ENCODE peak calls at places on chromosomes 12 and 14, in six cellular contexts. C, P, W, M, D and Y are unnamed samples.

GRCh38 chr14:98243332-98243731 is 1028.7 kb downstream of the BCL11B start:
- DNase-seq in M (no peak), P (no peak), D (no peak), C (no peak), W (no peak), Y (no peak)

GRCh38 chr12:62861586-62861985 is 73.4 kb downstream of the PPM1H start:
- DNase-seq in C (no peak), M (no peak), P (no peak), D (no peak), W (no peak), Y (no peak)

GRCh38 chr12:121124402-121125109 is 8.1 kb upstream of the P2RX7 start:
- DNase-seq in W (peak), C (peak), M (peak), D (no peak), P (no peak), Y (peak)

GRCh38 chr14:31568151-31568550 is 6.9 kb downstream of the NUBPL start:
- DNase-seq in W (no peak), C (no peak), P (no peak), M (peak), D (no peak), Y (no peak)

GRCh38 chr14:49982522-49982951 is 89.7 kb downstream of the ARF6 start:
- DNase-seq in M (peak), D (no peak), C (peak), P (no peak), W (no peak), Y (no peak)

GRCh38 chr14:66284346-66284745 is 201.8 kb upstream of the CCDC196 start:
- DNase-seq in P (no peak), D (no peak), W (peak), C (peak), M (no peak), Y (no peak)

GRCh38 chr12:92408072-92408900 is 262.6 kb upstream of the BTG1 start:
- DNase-seq in D (peak), M (peak), P (no peak), C (peak), W (peak), Y (peak)

GRCh38 chr12:4115570-4115969 is 158.0 kb upstream of the CCND2 start:
- DNase-seq in D (no peak), P (no peak), C (no peak), W (no peak), M (no peak), Y (no peak)

GRCh38 chr12:78802593-78802992 is 62.0 kb upstream of the SYT1 start:
- DNase-seq in W (no peak), D (no peak), M (no peak), C (peak), P (no peak), Y (no peak)

GRCh38 chr12:49489720-49490119 is 49.1 kb upstream of the KCNH3 start:
- DNase-seq in C (no peak), P (no peak), W (no peak), M (peak), D (no peak), Y (no peak)

GRCh38 chr12:76784600-76785051 is 20.7 kb downstream of the ZDHHC17 start:
- DNase-seq in P (no peak), W (no peak), D (no peak), M (no peak), C (no peak), Y (no peak)

GRCh38 chr12:57135939-57136338 is 7.7 kb downstream of the LRP1 start:
- DNase-seq in M (no peak), P (no peak), D (no peak), C (no peak), W (no peak), Y (no peak)

GRCh38 chr14:24235804-24236688 is 3.3 kb downstream of the GMPR2 start:
- DNase-seq in P (no peak), M (no peak), W (no peak), D (no peak), C (no peak), Y (no peak)

GRCh38 chr12:88946377-88946997 is 366.2 kb upstream of the KITLG start:
- DNase-seq in D (no peak), P (no peak), M (peak), C (no peak), W (no peak), Y (peak)

GRCh38 chr14:94685166-94685581 is 73.0 kb downstream of the SERPINA3 start:
- DNase-seq in C (peak), M (no peak), W (peak), D (no peak), P (no peak), Y (no peak)
- TF ChIP-seq MYC in C (no peak), M (no peak), W (peak), D (no peak), P (no peak), Y (no peak)

GRCh38 chr14:38143651-38144505 is 63.8 kb upstream of the SSTR1 start:
- DNase-seq in M (peak), W (no peak), D (no peak), C (no peak), P (no peak), Y (no peak)
- H3K4me3 ChIP-seq in M (peak), W (no peak), D (no peak), C (no peak), P (no peak), Y (no peak)

GRCh38 chr14:35140718-35141581 is 18.6 kb downstream of the PRORP start:
- DNase-seq in D (no peak), P (no peak), C (no peak), W (peak), M (peak), Y (peak)
- TF ChIP-seq MYC in D (no peak), P (no peak), C (no peak), W (no peak), M (no peak), Y (no peak)

GRCh38 chr14:74302634-74303569 is at the start of gene ABCD4:
- DNase-seq in C (peak), W (peak), P (peak), D (peak), M (peak), Y (peak)
- H3K4me3 ChIP-seq in C (peak), W (peak), P (peak), D (peak), M (peak), Y (peak)

DNA sequence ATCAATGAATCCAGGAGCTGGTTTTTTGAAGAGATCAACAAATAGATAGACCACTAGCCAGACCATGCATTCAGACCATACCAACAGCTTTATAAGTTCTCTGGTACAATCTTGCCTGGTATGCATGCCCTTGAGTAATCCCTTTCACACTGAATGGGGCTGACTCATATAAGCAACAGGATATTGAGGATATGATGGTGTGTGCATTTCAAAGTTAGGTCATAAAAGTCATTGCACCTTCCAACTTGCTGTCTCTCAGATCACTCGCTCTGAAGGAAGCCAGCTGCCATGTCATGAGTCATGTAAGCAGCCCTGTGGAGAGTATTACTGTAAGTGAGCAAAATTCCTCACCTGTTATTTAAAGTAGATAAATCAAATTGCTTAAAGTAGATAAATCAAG is 45.0 kb upstream of the OR6J1 start:
- DNase-seq in D (no peak), M (peak), C (peak), P (no peak), W (peak), Y (peak)
- TF ChIP-seq MYC in D (no peak), M (no peak), C (no peak), P (no peak), W (no peak), Y (no peak)

GRCh38 chr14:91866511-91867295 is 633 bp downstream of the TC2N start:
- DNase-seq in W (no peak), D (no peak), P (no peak), M (no peak), C (no peak), Y (no peak)

GRCh38 chr14:91869556-91869955 is 2.2 kb upstream of the TC2N start:
- DNase-seq in P (no peak), W (peak), D (no peak), M (no peak), C (no peak), Y (no peak)

GRCh38 chr14:91867316-91867988 is at the start of gene TC2N:
- DNase-seq in M (no peak), D (no peak), C (no peak), W (no peak), P (no peak), Y (peak)

GRCh38 chr14:91862417-91862816 is 4.9 kb downstream of the TC2N start:
- DNase-seq in D (no peak), P (no peak), W (no peak), M (no peak), C (no peak), Y (no peak)

DNA sequence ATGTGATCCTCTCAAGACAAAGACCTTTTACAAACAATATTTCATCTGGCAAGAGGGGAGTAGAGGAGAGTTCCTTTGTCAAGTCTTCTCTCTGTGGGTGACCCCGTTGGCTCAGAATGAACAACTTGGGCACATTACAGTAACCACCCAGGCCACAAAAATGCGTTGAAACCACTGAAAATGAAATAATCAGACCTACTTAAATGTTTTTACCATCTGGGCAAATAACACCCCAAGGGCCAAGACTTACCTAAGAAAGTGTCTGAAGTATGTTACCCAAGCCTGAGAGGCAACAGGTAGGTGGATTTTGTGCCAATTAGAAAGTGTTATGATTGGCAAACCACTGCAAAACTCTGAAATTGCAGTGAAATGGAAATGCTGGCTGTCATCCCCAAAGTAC is 1.3 kb downstream of the TC2N start:
- DNase-seq in P (no peak), D (no peak), C (no peak), W (no peak), M (no peak), Y (no peak)
- H3K4me3 ChIP-seq in P (no peak), D (no peak), C (no peak), W (no peak), M (no peak), Y (no peak)

DNA sequence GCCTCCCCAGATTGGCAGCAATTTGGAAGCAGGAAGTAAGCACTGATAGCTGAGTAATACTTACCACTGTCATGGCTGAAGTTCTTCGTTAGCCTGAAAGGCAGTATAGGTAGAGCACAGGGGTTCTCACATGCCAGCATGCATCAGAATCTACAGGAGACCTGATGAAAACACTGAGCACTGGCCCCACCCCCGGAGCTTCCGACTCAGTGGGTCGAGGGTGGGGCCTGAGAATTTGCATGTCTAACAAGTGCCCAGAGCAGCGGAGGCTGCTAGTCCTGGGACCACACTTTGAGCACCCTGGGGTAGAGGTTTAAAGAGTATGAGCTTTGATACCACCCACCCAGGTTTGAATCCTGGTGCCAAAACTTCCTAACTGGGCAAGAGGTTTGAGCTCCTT is 89.6 kb downstream of the FBXW8 start:
- DNase-seq in M (no peak), W (no peak), D (no peak), C (no peak), P (no peak), Y (no peak)
- TF ChIP-seq MYC in M (no peak), W (no peak), D (no peak), C (no peak), P (no peak), Y (no peak)

DNA sequence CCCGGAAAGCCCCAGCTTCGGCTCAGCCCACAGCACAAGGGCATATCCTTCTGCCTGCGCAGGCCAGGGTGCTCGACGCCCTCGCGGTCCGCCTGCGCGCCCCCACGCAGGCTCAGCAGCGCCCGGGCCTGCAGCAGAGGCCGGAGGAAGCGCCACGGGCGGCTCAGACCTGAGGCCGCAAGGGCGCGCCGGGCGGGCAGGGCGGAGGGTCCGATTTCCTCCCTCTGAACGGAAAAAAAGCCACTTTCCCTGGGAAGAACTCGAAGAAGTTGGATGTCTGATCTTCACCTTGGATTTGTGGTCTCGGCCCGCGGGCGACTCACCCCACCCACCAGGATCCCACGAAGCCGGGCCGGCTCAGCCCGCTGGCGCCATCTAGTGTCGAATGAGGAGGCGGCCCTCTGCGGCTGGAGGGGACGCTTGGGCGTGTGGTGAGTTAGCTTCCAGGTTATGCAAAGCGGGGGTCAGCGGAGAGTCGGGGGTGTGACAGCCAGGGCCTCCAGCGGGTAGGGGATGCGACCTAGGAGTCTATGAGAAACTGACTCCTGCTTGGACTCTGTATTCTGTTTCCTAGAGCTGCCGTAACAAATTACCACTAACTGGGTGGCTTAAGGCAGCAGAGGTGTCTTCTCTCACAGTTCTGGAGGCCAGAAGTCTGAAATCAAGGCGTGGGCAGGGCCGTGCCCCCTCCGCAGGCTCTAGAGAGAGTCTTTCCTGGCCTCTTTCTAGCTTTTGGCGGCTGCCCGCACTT is 40.0 kb upstream of the SRSF5 start:
- DNase-seq in D (peak), C (peak), W (peak), P (peak), M (peak), Y (peak)
- H3K4me3 ChIP-seq in D (peak), C (peak), W (peak), P (peak), M (peak), Y (no peak)